ENCODE peak calls at places on chromosomes 5 and 9, in ten cellular contexts. One of them, this sample, is unnamed.

GRCh38 chr9:4366649-4367330 is 66.9 kb upstream of the GLIS3 start:
- DNase-seq in B cell: no peak
- DNase-seq in endothelial cell: peak; percentile 42
- DNase-seq in heart right ventricle: no peak
- DNase-seq in Calu3: peak; percentile 42
- DNase-seq in fibroblast of lung: peak; percentile 54
- DNase-seq in astrocyte of the spinal cord: peak; percentile 58
- DNase-seq in glutamatergic neuron: peak; percentile 40
- DNase-seq in PC-3: peak; percentile 74
- DNase-seq in GM10248: peak; percentile 34
- DNase-seq in this sample: peak; percentile 48

GRCh38 chr9:83130541-83130940 is 67.6 kb upstream of the RASEF start:
- DNase-seq in B cell: no peak
- DNase-seq in endothelial cell: no peak
- DNase-seq in heart right ventricle: no peak
- DNase-seq in Calu3: peak; percentile 34
- DNase-seq in fibroblast of lung: no peak
- DNase-seq in astrocyte of the spinal cord: peak; percentile 74
- DNase-seq in glutamatergic neuron: no peak
- DNase-seq in PC-3: peak; percentile 61
- DNase-seq in GM10248: no peak
- DNase-seq in this sample: no peak

GRCh38 chr9:115103746-115104477 is 14.0 kb downstream of the TNC start:
- DNase-seq in B cell: no peak
- DNase-seq in endothelial cell: no peak
- DNase-seq in heart right ventricle: no peak
- DNase-seq in Calu3: no peak
- DNase-seq in fibroblast of lung: no peak
- DNase-seq in astrocyte of the spinal cord: no peak
- DNase-seq in glutamatergic neuron: no peak
- DNase-seq in PC-3: no peak
- DNase-seq in GM10248: no peak
- DNase-seq in this sample: no peak

GRCh38 chr9:126470251-126470993 is 143.3 kb upstream of the LMX1B start:
- DNase-seq in B cell: no peak
- DNase-seq in endothelial cell: no peak
- DNase-seq in heart right ventricle: no peak
- DNase-seq in Calu3: no peak
- DNase-seq in fibroblast of lung: no peak
- DNase-seq in astrocyte of the spinal cord: no peak
- DNase-seq in glutamatergic neuron: no peak
- DNase-seq in PC-3: no peak
- DNase-seq in GM10248: no peak
- DNase-seq in this sample: peak; percentile 68

GRCh38 chr5:149702953-149703646 is 27.0 kb upstream of the PPARGC1B start:
- DNase-seq in B cell: no peak
- DNase-seq in endothelial cell: no peak
- DNase-seq in heart right ventricle: no peak
- DNase-seq in Calu3: no peak
- DNase-seq in fibroblast of lung: no peak
- DNase-seq in astrocyte of the spinal cord: no peak
- DNase-seq in glutamatergic neuron: no peak
- DNase-seq in PC-3: no peak
- DNase-seq in GM10248: no peak
- DNase-seq in this sample: no peak

GRCh38 chr5:60210810-60211209 is 317.3 kb upstream of the PDE4D start:
- DNase-seq in B cell: no peak
- DNase-seq in endothelial cell: no peak
- DNase-seq in heart right ventricle: no peak
- DNase-seq in Calu3: peak; percentile 3
- DNase-seq in fibroblast of lung: no peak
- DNase-seq in astrocyte of the spinal cord: no peak
- DNase-seq in glutamatergic neuron: peak; percentile 19
- DNase-seq in PC-3: no peak
- DNase-seq in GM10248: no peak
- DNase-seq in this sample: no peak

GRCh38 chr9:70049672-70050271 is 6.1 kb downstream of the MAMDC2 start:
- DNase-seq in B cell: no peak
- DNase-seq in endothelial cell: no peak
- DNase-seq in heart right ventricle: peak; percentile 74
- DNase-seq in Calu3: no peak
- DNase-seq in fibroblast of lung: peak; percentile 73
- DNase-seq in astrocyte of the spinal cord: no peak
- DNase-seq in glutamatergic neuron: no peak
- DNase-seq in PC-3: no peak
- DNase-seq in GM10248: no peak
- DNase-seq in this sample: no peak

GRCh38 chr5:61878471-61878870 is 427.5 kb upstream of the KIF2A start:
- DNase-seq in B cell: no peak
- DNase-seq in endothelial cell: no peak
- DNase-seq in heart right ventricle: no peak
- DNase-seq in Calu3: no peak
- DNase-seq in fibroblast of lung: no peak
- DNase-seq in astrocyte of the spinal cord: no peak
- DNase-seq in glutamatergic neuron: no peak
- DNase-seq in PC-3: no peak
- DNase-seq in GM10248: no peak
- DNase-seq in this sample: no peak

GRCh38 chr5:62593331-62593730 is 14.7 kb downstream of the LRRC70 start:
- DNase-seq in B cell: no peak
- DNase-seq in endothelial cell: no peak
- DNase-seq in heart right ventricle: no peak
- DNase-seq in Calu3: no peak
- DNase-seq in fibroblast of lung: peak; percentile 20
- DNase-seq in astrocyte of the spinal cord: no peak
- DNase-seq in glutamatergic neuron: no peak
- DNase-seq in PC-3: no peak
- DNase-seq in GM10248: no peak
- DNase-seq in this sample: no peak

GRCh38 chr9:21060919-21061561 is 16.7 kb downstream of the IFNB1 start:
- DNase-seq in B cell: no peak
- DNase-seq in endothelial cell: no peak
- DNase-seq in heart right ventricle: no peak
- DNase-seq in Calu3: no peak
- DNase-seq in fibroblast of lung: peak; percentile 35
- DNase-seq in astrocyte of the spinal cord: peak; percentile 73
- DNase-seq in glutamatergic neuron: no peak
- DNase-seq in PC-3: no peak
- DNase-seq in GM10248: no peak
- DNase-seq in this sample: peak; percentile 24

GRCh38 chr5:393846-394275 is 49.1 kb upstream of the EXOC3 start:
- DNase-seq in B cell: peak; percentile 14
- DNase-seq in endothelial cell: no peak
- DNase-seq in heart right ventricle: no peak
- DNase-seq in Calu3: no peak
- DNase-seq in fibroblast of lung: no peak
- DNase-seq in astrocyte of the spinal cord: no peak
- DNase-seq in glutamatergic neuron: no peak
- DNase-seq in PC-3: no peak
- DNase-seq in GM10248: no peak
- DNase-seq in this sample: no peak

GRCh38 chr5:141150215-141150992 is 547 bp downstream of the PCDHB6 start:
- DNase-seq in B cell: no peak
- DNase-seq in endothelial cell: no peak
- DNase-seq in heart right ventricle: no peak
- DNase-seq in Calu3: no peak
- DNase-seq in fibroblast of lung: no peak
- DNase-seq in astrocyte of the spinal cord: no peak
- DNase-seq in glutamatergic neuron: no peak
- DNase-seq in PC-3: no peak
- DNase-seq in GM10248: no peak
- DNase-seq in this sample: no peak

GRCh38 chr5:59583151-59583809 is 310.2 kb downstream of the PDE4D start:
- DNase-seq in B cell: no peak
- DNase-seq in endothelial cell: no peak
- DNase-seq in heart right ventricle: no peak
- DNase-seq in Calu3: no peak
- DNase-seq in fibroblast of lung: peak; percentile 6
- DNase-seq in astrocyte of the spinal cord: no peak
- DNase-seq in glutamatergic neuron: no peak
- DNase-seq in PC-3: no peak
- DNase-seq in GM10248: no peak
- DNase-seq in this sample: no peak

DNA sequence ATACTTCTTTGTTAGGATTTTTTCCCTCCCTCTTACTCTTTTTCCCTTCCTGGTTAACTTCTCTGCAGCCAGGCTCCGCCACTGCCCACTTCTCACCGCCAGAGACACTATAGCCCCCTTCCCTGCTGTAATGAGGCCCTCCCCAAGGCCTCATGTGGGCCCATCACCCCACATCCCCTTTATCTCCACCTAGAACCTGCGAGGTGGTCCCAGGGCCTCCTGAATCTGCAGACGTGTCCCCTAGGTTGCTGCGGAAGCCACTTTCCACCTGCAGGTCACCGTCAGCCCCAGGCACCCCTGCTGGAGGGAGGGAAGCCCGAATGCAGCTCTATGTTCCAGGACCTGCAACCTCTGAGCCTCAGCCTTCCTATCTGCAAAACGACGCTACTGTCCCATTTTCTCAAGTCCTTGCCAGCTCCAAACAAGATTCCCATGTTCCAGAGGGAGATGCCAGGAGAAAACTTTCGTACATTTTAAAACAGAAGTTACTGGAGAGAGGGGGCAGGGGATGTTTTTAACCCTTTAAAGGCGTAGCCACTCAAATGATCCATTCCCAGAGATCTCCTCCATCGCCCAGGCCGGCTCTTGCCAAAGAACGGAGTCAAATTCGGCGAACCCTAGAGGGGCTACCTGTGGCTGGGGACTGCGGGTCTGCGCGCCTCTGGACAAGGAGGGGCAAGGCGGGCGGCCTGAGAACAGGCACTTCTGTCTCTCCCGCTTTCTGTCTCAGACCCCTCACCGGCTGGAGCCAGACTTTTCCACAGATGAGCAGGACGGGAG is 929 bp downstream of the SH3PXD2B start:
- DNase-seq in B cell: no peak
- DNase-seq in endothelial cell: peak; percentile 63
- DNase-seq in heart right ventricle: no peak
- DNase-seq in Calu3: peak; percentile 75
- DNase-seq in fibroblast of lung: peak; percentile 73
- DNase-seq in astrocyte of the spinal cord: peak; percentile 81
- DNase-seq in glutamatergic neuron: peak; percentile 72
- DNase-seq in PC-3: no peak
- DNase-seq in GM10248: no peak
- DNase-seq in this sample: no peak
- TF ChIP-seq CTCF in B cell: no peak
- TF ChIP-seq CTCF in endothelial cell: peak; percentile 47
- TF ChIP-seq CTCF in heart right ventricle: peak; percentile 45
- TF ChIP-seq CTCF in Calu3: peak; percentile 64
- TF ChIP-seq CTCF in fibroblast of lung: peak; percentile 54
- TF ChIP-seq CTCF in astrocyte of the spinal cord: peak; percentile 77
- TF ChIP-seq CTCF in glutamatergic neuron: peak; percentile 58
- TF ChIP-seq CTCF in PC-3: peak; percentile 13
- TF ChIP-seq CTCF in GM10248: no peak
- TF ChIP-seq CTCF in this sample: no peak

GRCh38 chr9:103152473-103152872 is 157.3 kb downstream of the CYLC2 start:
- DNase-seq in B cell: no peak
- DNase-seq in endothelial cell: no peak
- DNase-seq in heart right ventricle: no peak
- DNase-seq in Calu3: no peak
- DNase-seq in fibroblast of lung: no peak
- DNase-seq in astrocyte of the spinal cord: no peak
- DNase-seq in glutamatergic neuron: no peak
- DNase-seq in PC-3: no peak
- DNase-seq in GM10248: no peak
- DNase-seq in this sample: no peak
- TF ChIP-seq CTCF in B cell: no peak
- TF ChIP-seq CTCF in endothelial cell: no peak
- TF ChIP-seq CTCF in heart right ventricle: no peak
- TF ChIP-seq CTCF in Calu3: no peak
- TF ChIP-seq CTCF in fibroblast of lung: no peak
- TF ChIP-seq CTCF in astrocyte of the spinal cord: no peak
- TF ChIP-seq CTCF in glutamatergic neuron: no peak
- TF ChIP-seq CTCF in PC-3: no peak
- TF ChIP-seq CTCF in GM10248: no peak
- TF ChIP-seq CTCF in this sample: no peak

GRCh38 chr5:178123094-178123986 is 7.5 kb upstream of the RMND5B start:
- DNase-seq in B cell: no peak
- DNase-seq in endothelial cell: no peak
- DNase-seq in heart right ventricle: no peak
- DNase-seq in Calu3: peak; percentile 55
- DNase-seq in fibroblast of lung: no peak
- DNase-seq in astrocyte of the spinal cord: no peak
- DNase-seq in glutamatergic neuron: no peak
- DNase-seq in PC-3: no peak
- DNase-seq in GM10248: no peak
- DNase-seq in this sample: no peak

GRCh38 chr5:178122346-178122745 is 8.5 kb upstream of the RMND5B start:
- DNase-seq in B cell: no peak
- DNase-seq in endothelial cell: no peak
- DNase-seq in heart right ventricle: no peak
- DNase-seq in Calu3: no peak
- DNase-seq in fibroblast of lung: no peak
- DNase-seq in astrocyte of the spinal cord: no peak
- DNase-seq in glutamatergic neuron: no peak
- DNase-seq in PC-3: no peak
- DNase-seq in GM10248: no peak
- DNase-seq in this sample: no peak

GRCh38 chr5:178120661-178121357 is 7.5 kb downstream of the N4BP3 start:
- DNase-seq in B cell: peak; percentile 90
- DNase-seq in endothelial cell: no peak
- DNase-seq in heart right ventricle: peak; percentile 85
- DNase-seq in Calu3: peak; percentile 58
- DNase-seq in fibroblast of lung: peak; percentile 80
- DNase-seq in astrocyte of the spinal cord: peak; percentile 44
- DNase-seq in glutamatergic neuron: peak; percentile 76
- DNase-seq in PC-3: peak; percentile 96
- DNase-seq in GM10248: peak; percentile 88
- DNase-seq in this sample: peak; percentile 94

GRCh38 chr5:178119915-178120660 is 6.8 kb downstream of the N4BP3 start:
- DNase-seq in B cell: no peak
- DNase-seq in endothelial cell: no peak
- DNase-seq in heart right ventricle: no peak
- DNase-seq in Calu3: no peak
- DNase-seq in fibroblast of lung: no peak
- DNase-seq in astrocyte of the spinal cord: no peak
- DNase-seq in glutamatergic neuron: no peak
- DNase-seq in PC-3: no peak
- DNase-seq in GM10248: no peak
- DNase-seq in this sample: no peak

GRCh38 chr5:178121450-178122276 is 8.3 kb downstream of the N4BP3 start:
- DNase-seq in B cell: no peak
- DNase-seq in endothelial cell: no peak
- DNase-seq in heart right ventricle: peak; percentile 36
- DNase-seq in Calu3: no peak
- DNase-seq in fibroblast of lung: peak; percentile 9
- DNase-seq in astrocyte of the spinal cord: no peak
- DNase-seq in glutamatergic neuron: peak; percentile 46
- DNase-seq in PC-3: no peak
- DNase-seq in GM10248: no peak
- DNase-seq in this sample: no peak
- TF ChIP-seq CTCF in B cell: no peak
- TF ChIP-seq CTCF in endothelial cell: no peak
- TF ChIP-seq CTCF in heart right ventricle: no peak
- TF ChIP-seq CTCF in Calu3: no peak
- TF ChIP-seq CTCF in fibroblast of lung: no peak
- TF ChIP-seq CTCF in astrocyte of the spinal cord: no peak
- TF ChIP-seq CTCF in glutamatergic neuron: no peak
- TF ChIP-seq CTCF in PC-3: no peak
- TF ChIP-seq CTCF in GM10248: no peak
- TF ChIP-seq CTCF in this sample: no peak

GRCh38 chr9:107136296-107136695 is 146.8 kb upstream of the RAD23B start:
- DNase-seq in B cell: no peak
- DNase-seq in endothelial cell: no peak
- DNase-seq in heart right ventricle: no peak
- DNase-seq in Calu3: no peak
- DNase-seq in fibroblast of lung: no peak
- DNase-seq in astrocyte of the spinal cord: no peak
- DNase-seq in glutamatergic neuron: no peak
- DNase-seq in PC-3: no peak
- DNase-seq in GM10248: no peak
- DNase-seq in this sample: no peak
- TF ChIP-seq CTCF in B cell: no peak
- TF ChIP-seq CTCF in endothelial cell: no peak
- TF ChIP-seq CTCF in heart right ventricle: no peak
- TF ChIP-seq CTCF in Calu3: no peak
- TF ChIP-seq CTCF in fibroblast of lung: no peak
- TF ChIP-seq CTCF in astrocyte of the spinal cord: no peak
- TF ChIP-seq CTCF in glutamatergic neuron: no peak
- TF ChIP-seq CTCF in PC-3: no peak
- TF ChIP-seq CTCF in GM10248: no peak
- TF ChIP-seq CTCF in this sample: no peak

This sample was measured in activated CD8-positive, alpha-beta T cell treated with anti-CD3 and anti-CD28 coated beads for 36 hours.